ENCODE peak calls at places on chromosomes 13 and 19, in seven cellular contexts. N, E, P, D, Y, S and R are unnamed samples.

GRCh38 chr13:43783820-43784219 is 3.0 kb downstream of the ENOX1 start:
- DNase-seq in N (no peak), E (no peak), P (peak), D (no peak), Y (no peak), S (peak), R (peak)

GRCh38 chr19:13008926-13009787 is 13.9 kb downstream of the NFIX start:
- DNase-seq in N (no peak), E (no peak), P (no peak), D (no peak), Y (no peak), S (no peak), R (no peak)

GRCh38 chr19:42006569-42006968 is 12.5 kb upstream of the ATP1A3 start:
- DNase-seq in N (no peak), E (no peak), P (no peak), D (no peak), Y (no peak), S (no peak), R (no peak)

GRCh38 chr19:5038631-5039271 is 69.8 kb downstream of the KDM4B start:
- DNase-seq in N (no peak), E (no peak), P (peak), D (peak), Y (no peak), S (peak), R (peak)

GRCh38 chr19:38944981-38945506 is 14.3 kb downstream of the MRPS12 start:
- DNase-seq in N (no peak), E (no peak), P (no peak), D (no peak), Y (no peak), S (peak), R (peak)

GRCh38 chr13:110618167-110618566 is 2.8 kb downstream of the NAXD start:
- DNase-seq in N (no peak), E (no peak), P (no peak), D (peak), Y (no peak), S (no peak), R (no peak)

GRCh38 chr13:107586216-107586615 is 629.1 kb downstream of the LIG4 start:
- DNase-seq in N (no peak), E (no peak), P (no peak), D (no peak), Y (no peak), S (no peak), R (no peak)

GRCh38 chr19:643736-644135 is 4.1 kb downstream of the FGF22 start:
- DNase-seq in N (no peak), E (no peak), P (no peak), D (no peak), Y (no peak), S (no peak), R (no peak)

GRCh38 chr19:44212865-44213346 is 574 bp downstream of the ZNF227 start:
- DNase-seq in N (no peak), E (no peak), P (peak), D (no peak), Y (no peak), S (peak), R (no peak)

GRCh38 chr19:19860756-19861390 is 4.8 kb upstream of the ZNF253 start:
- DNase-seq in N (no peak), E (peak), P (peak), D (no peak), Y (no peak), S (no peak), R (no peak)

GRCh38 chr19:36152061-36152885 is at the start of gene COX7A1:
- DNase-seq in N (no peak), E (peak), P (no peak), D (no peak), Y (no peak), S (no peak), R (no peak)

GRCh38 chr13:22961835-22962537 is 218.8 kb upstream of the SGCG start:
- DNase-seq in N (no peak), E (no peak), P (no peak), D (no peak), Y (no peak), S (no peak), R (no peak)

GRCh38 chr19:4597278-4597974 is 37.9 kb upstream of the SEMA6B start:
- DNase-seq in N (no peak), E (no peak), P (peak), D (peak), Y (no peak), S (no peak), R (no peak)

GRCh38 chr13:106533101-106533939 is 2.1 kb downstream of the EFNB2 start:
- DNase-seq in N (no peak), E (peak), P (peak), D (peak), Y (no peak), S (peak), R (peak)

GRCh38 chr19:23887642-23888041 is 27.0 kb upstream of the ZNF726 start:
- DNase-seq in N (no peak), E (no peak), P (no peak), D (no peak), Y (no peak), S (peak), R (no peak)

GRCh38 chr19:58035863-58036262 is 2.0 kb downstream of the ZSCAN1 start:
- DNase-seq in N (no peak), E (no peak), P (no peak), D (no peak), Y (no peak), S (no peak), R (no peak)

GRCh38 chr13:30736921-30737320 is 1.6 kb downstream of the ALOX5AP start:
- DNase-seq in N (no peak), E (no peak), P (no peak), D (no peak), Y (no peak), S (no peak), R (no peak)

GRCh38 chr13:30736461-30736860 is 1.1 kb downstream of the ALOX5AP start:
- DNase-seq in N (no peak), E (no peak), P (no peak), D (no peak), Y (no peak), S (no peak), R (no peak)

GRCh38 chr13:30737511-30738342 is 2.4 kb downstream of the ALOX5AP start:
- DNase-seq in N (no peak), E (no peak), P (no peak), D (no peak), Y (no peak), S (no peak), R (no peak)

GRCh38 chr13:30734434-30734833 is 909 bp upstream of the ALOX5AP start:
- DNase-seq in N (no peak), E (no peak), P (no peak), D (no peak), Y (peak), S (no peak), R (no peak)

GRCh38 chr13:30735025-30735967 is at the start of gene ALOX5AP:
- DNase-seq in N (no peak), E (peak), P (no peak), D (no peak), Y (no peak), S (no peak), R (no peak)
- H3K4me3 ChIP-seq in N (no peak), E (peak), P (no peak), D (no peak), Y (no peak), S (no peak), R (no peak)

GRCh38 chr19:17404015-17404414 is 1.4 kb downstream of the BST2 start:
- DNase-seq in N (no peak), E (no peak), P (no peak), D (no peak), Y (no peak), S (no peak), R (no peak)
- H3K4me3 ChIP-seq in N (no peak), E (peak), P (peak), D (no peak), Y (no peak), S (no peak), R (no peak)

GRCh38 chr13:27415116-27415515 is 9.3 kb upstream of the GTF3A start:
- DNase-seq in N (no peak), E (no peak), P (no peak), D (no peak), Y (no peak), S (no peak), R (no peak)
- H3K4me3 ChIP-seq in N (no peak), E (no peak), P (no peak), D (no peak), Y (no peak), S (no peak), R (no peak)

DNA sequence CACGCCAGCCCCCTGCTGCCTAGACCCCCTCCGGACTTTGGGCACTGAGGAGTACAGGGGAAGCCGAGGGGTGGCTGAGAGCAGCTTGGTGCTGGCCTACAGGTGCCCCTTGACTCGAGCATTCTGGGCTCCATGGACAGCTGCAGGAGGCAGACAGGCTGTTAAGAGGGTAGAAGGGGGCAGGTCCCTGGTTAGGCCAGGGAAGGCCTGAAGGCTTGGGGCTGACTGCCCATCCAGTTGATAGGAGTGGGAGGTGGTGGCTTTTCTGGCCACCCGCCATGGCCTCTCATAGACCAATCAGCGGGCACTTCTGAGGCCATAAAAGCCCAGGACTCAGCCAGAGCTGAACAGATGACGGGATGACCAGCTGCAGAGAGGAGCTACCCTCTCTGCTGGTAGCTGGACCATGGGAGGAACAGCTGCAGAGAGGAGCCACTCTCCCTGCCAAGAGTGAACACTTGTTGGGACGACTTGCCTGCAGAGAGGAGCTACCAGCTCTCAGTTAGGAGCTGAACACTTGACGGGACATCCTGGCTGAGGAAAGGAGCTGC is 10.7 kb upstream of the SUPT20H start:
- DNase-seq in N (peak), E (no peak), P (no peak), D (no peak), Y (no peak), S (no peak), R (peak)
- H3K4me3 ChIP-seq in N (no peak), E (no peak), P (no peak), D (no peak), Y (no peak), S (no peak), R (no peak)

GRCh38 chr13:27192896-27193295 is 21.3 kb upstream of the USP12 start:
- DNase-seq in N (no peak), E (no peak), P (no peak), D (no peak), Y (no peak), S (no peak), R (no peak)

GRCh38 chr13:27194209-27194608 is 22.6 kb upstream of the USP12 start:
- DNase-seq in N (no peak), E (no peak), P (no peak), D (no peak), Y (no peak), S (no peak), R (no peak)

GRCh38 chr13:27200413-27201066 is 28.9 kb upstream of the USP12 start:
- DNase-seq in N (no peak), E (no peak), P (no peak), D (no peak), Y (no peak), S (no peak), R (no peak)

GRCh38 chr13:27199691-27200090 is 28.1 kb upstream of the USP12 start:
- DNase-seq in N (no peak), E (no peak), P (no peak), D (no peak), Y (no peak), S (no peak), R (no peak)

DNA sequence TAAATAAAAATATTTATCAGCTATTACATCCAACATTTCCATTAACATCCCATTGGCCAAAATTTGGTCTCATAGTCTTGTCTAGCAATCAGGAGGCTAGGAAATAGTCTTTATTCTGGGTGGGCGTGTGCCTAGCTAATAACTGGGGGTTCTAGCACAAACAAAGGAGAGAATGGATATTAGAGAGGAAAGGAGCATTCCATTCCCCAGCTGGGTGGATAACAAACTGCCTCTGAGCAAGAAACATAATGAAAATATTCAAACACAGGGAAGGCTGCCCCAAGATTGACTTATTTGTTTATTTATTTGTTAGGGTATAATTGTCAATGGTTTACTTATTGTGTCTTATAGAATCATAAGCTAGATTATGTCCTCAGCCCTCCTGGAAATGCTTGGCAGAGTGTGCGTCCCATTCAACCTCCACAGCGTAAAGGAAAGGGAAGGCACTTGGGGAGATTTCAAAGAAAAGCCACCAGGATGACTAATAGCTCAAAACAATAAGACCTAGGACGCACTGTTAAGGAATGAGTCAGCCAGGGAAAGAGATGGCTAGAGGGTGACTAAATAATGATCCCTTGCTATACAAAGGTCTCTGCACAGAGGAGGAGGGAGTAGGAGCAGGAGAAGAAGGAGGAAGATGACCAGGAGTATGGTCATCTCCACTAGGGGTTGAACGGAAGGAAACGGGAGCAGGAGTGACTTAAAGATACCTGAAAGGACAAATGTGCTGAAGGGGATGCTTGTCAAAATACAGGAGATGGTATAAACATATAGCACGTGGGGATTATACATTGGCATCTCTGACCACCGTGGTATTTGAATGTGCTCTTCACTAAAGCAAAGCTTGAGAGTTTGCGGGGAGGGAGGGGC is 23.5 kb upstream of the USP12 start:
- DNase-seq in N (peak), E (no peak), P (peak), D (no peak), Y (peak), S (peak), R (no peak)
- H3K4me3 ChIP-seq in N (no peak), E (no peak), P (no peak), D (no peak), Y (no peak), S (no peak), R (no peak)

GRCh38 chr19:46731007-46731501 is 14.1 kb upstream of the PRKD2 start:
- DNase-seq in N (peak), E (no peak), P (no peak), D (no peak), Y (peak), S (peak), R (peak)
- H3K4me3 ChIP-seq in N (no peak), E (no peak), P (no peak), D (no peak), Y (no peak), S (no peak), R (no peak)

DNA sequence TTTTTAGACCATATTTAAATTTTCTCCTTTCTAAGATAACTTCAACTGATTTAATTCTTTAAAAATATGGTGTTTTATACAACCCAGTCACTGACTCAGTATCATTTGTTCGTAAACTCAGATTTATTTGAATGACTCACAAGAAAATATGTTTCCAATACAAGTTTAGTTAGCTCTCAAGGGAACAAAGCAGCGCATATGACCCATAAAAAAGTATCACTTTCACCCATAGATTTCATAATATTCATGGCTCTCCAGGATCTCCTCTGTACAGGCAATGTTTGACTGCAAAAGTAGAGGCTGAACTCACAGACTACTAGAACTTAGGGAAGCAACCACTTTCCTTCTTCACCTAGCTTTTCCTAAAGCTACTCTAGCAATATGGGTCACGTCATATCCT is 405.6 kb upstream of the PCDH9 start:
- DNase-seq in N (peak), E (no peak), P (no peak), D (no peak), Y (no peak), S (no peak), R (no peak)
- H3K4me3 ChIP-seq in N (no peak), E (no peak), P (no peak), D (no peak), Y (no peak), S (no peak), R (no peak)

DNA sequence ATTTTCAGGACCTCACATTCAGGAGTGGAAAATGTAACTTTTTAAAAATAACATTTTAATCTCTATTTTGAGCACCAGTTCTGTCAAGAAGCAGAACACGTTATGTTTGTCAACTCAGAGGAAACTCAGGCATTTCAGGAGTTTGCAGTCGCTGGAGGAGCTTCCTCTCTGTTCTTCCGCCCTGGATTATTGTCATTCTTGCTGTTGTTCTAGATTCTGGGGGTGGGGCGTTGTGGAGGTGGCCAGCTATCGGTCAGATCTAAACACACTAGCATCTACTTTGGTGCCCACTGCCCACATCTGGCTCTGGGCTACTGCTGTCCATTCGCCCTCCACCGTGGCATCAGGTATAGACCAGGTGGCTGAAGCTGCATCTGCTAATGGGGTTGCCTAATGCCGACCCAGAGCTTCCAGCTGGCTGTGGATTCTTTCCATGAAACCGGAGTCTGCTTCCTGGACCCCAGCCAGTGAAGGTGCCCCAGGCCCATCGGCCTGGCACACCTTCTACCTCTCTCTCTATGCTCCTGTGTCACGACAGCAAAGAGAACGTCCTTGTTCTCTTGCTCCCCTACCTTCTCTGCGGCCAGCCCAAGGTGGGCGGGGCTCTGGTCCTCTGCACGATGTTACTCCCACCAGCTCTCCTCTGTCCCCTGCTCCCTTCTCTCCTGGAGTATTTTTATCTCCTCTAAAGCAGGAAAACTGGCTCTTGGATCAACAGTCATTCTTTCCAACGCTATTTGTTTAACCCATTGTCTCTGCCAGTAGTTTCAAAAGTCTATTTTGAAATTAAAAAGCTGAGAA is 36.6 kb upstream of the DGKH start:
- DNase-seq in N (no peak), E (no peak), P (peak), D (no peak), Y (no peak), S (no peak), R (no peak)
- H3K4me3 ChIP-seq in N (no peak), E (no peak), P (no peak), D (no peak), Y (no peak), S (no peak), R (no peak)

DNA sequence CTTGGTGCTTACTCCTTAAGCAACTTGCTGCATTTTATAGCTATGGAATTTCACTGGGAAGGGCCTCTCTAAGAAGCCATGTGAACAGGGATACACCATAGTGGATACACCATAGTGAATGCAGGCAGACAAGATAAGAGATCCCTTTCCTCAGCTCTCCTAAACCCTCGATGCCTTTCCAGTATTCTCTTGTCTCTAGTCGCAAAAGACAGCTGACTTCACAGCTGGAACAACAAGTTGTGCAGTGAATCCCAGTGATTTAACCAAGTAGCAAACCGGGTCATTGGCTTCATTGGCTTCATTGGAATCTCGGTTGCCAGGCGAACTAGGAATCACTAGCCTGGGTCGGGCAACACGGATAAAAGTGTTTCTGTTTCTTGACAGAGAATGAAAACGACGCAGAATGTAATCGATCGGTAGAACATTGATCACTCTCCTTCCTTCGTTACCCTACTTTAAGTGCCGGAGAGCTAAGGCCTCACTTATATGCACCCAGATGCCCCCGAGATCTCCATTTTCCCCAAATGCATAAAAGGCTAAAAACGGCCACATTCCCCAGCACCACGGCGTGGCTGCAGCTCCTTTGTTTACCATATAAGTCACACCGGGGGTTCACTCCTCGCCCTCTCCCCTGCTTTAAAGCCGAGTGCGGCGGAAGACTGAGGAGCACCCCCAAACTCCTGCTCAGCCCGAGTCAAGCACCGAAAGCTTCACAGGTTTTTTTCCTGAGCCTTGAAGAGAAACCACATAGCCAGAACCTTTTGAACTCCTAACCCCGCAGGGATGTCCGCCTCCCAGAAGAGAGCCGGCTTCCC is 674 bp downstream of the TRPC4 start:
- DNase-seq in N (no peak), E (no peak), P (peak), D (peak), Y (peak), S (no peak), R (no peak)
- H3K4me3 ChIP-seq in N (peak), E (peak), P (peak), D (peak), Y (peak), S (peak), R (no peak)

GRCh38 chr19:50897191-50897607 is 14.0 kb downstream of the KLK4 start:
- DNase-seq in N (no peak), E (no peak), P (no peak), D (no peak), Y (no peak), S (no peak), R (no peak)
- H3K4me3 ChIP-seq in N (no peak), E (no peak), P (no peak), D (no peak), Y (no peak), S (no peak), R (no peak)